ENCODE peak calls at places on chromosome 16, in ten cellular contexts. T is amniotic stem cell, Q is NCI-H2029, K is non-pigmented ciliary epithelial cell, V is GM13977, U is LoVo, S is mesendoderm, X is Caco-2, I is IMR-90, Z is caudate nucleus. D is an unnamed sample.

GRCh38 chr16:56675685-56676210 is 6.1 kb downstream of the MT1H start:
- DNase-seq in T (no peak), Q (no peak), K (no peak), V (no peak), U (no peak), S (peak), X (no peak), I (no peak), Z (no peak), D (no peak)

GRCh38 chr16:8173111-8173644 is 417.1 kb downstream of the TMEM114 start:
- DNase-seq in T (no peak), Q (peak), K (peak), V (peak), U (peak), S (peak), X (peak), I (peak), Z (peak), D (peak)

GRCh38 chr16:66367968-66368891 is 1.7 kb downstream of the CDH5 start:
- DNase-seq in T (no peak), Q (no peak), K (no peak), V (no peak), U (no peak), S (no peak), X (no peak), I (no peak), Z (no peak), D (no peak)

GRCh38 chr16:48013476-48013875 is 142.3 kb downstream of the ABCC12 start:
- DNase-seq in T (no peak), Q (no peak), K (no peak), V (no peak), U (peak), S (peak), X (no peak), I (no peak), Z (no peak), D (no peak)

GRCh38 chr16:8936421-8936820 is 27.3 kb downstream of the USP7 start:
- DNase-seq in T (no peak), Q (no peak), K (peak), V (peak), U (peak), S (peak), X (peak), I (peak), Z (no peak), D (peak)

GRCh38 chr16:85354623-85355514 is 242.6 kb upstream of the CIBAR2 start:
- DNase-seq in T (peak), Q (no peak), K (peak), V (no peak), U (no peak), S (no peak), X (no peak), I (peak), Z (no peak), D (no peak)

GRCh38 chr16:15031596-15031995 is 24.3 kb downstream of the NTAN1 start:
- DNase-seq in T (no peak), Q (no peak), K (no peak), V (no peak), U (no peak), S (no peak), X (no peak), I (no peak), Z (no peak), D (no peak)

GRCh38 chr16:87318158-87318644 is 1.0 kb upstream of the C16orf95 start:
- DNase-seq in T (no peak), Q (no peak), K (no peak), V (no peak), U (peak), S (peak), X (no peak), I (peak), Z (no peak), D (no peak)